ENCODE peak calls at places on chromosome 5, in four cellular contexts. P is SK-N-SH, K is endothelial cell of umbilical vein, B is adrenal gland. Z is an unnamed sample.

GRCh38 chr5:148739524-148739923 is 85.2 kb upstream of the HTR4 start:
- DNase-seq in P (no peak), B (no peak), K (peak), Z (peak)

GRCh38 chr5:32598997-32599549 is 13.7 kb downstream of the SUB1 start:
- DNase-seq in P (no peak), K (no peak), B (no peak), Z (no peak)

GRCh38 chr5:95022967-95023695 is 261.8 kb downstream of the MCTP1 start:
- DNase-seq in K (no peak), P (no peak), B (no peak), Z (peak)

GRCh38 chr5:146039420-146039819 is 66.0 kb downstream of the PLAC8L1 start:
- DNase-seq in K (no peak), B (no peak), P (no peak), Z (no peak)

GRCh38 chr5:152376871-152377270 is 28.2 kb downstream of the NMUR2 start:
- DNase-seq in K (no peak), P (no peak), B (no peak), Z (no peak)

GRCh38 chr5:87268126-87268969 is 665 bp downstream of the RASA1 start:
- DNase-seq in B (peak), K (peak), P (peak), Z (peak)

GRCh38 chr5:93789173-93790070 is 48.0 kb upstream of the POU5F2 start:
- DNase-seq in B (no peak), K (peak), P (no peak), Z (peak)

GRCh38 chr5:154227090-154227489 is 36.6 kb downstream of the GALNT10 start:
- DNase-seq in P (no peak), K (no peak), B (no peak), Z (no peak)

GRCh38 chr5:115573133-115573532 is 28.6 kb upstream of the FEM1C start:
- DNase-seq in K (peak), P (no peak), B (no peak), Z (peak)

GRCh38 chr5:166373817-166374216 is 1917.6 kb upstream of the WWC1 start:
- DNase-seq in P (no peak), B (no peak), K (no peak), Z (no peak)

GRCh38 chr5:176639981-176640380 is 7.3 kb upstream of the TSPAN17 start:
- DNase-seq in K (no peak), B (peak), P (no peak), Z (peak)

GRCh38 chr5:124742983-124743533 is 3.4 kb downstream of the ZNF608 start:
- DNase-seq in P (no peak), K (peak), B (peak), Z (peak)

GRCh38 chr5:34522599-34523381 is 133.3 kb upstream of the RAI14 start:
- DNase-seq in P (peak), B (peak), K (no peak), Z (peak)

GRCh38 chr5:98902733-98903132 is 26.1 kb downstream of the CHD1 start:
- DNase-seq in B (no peak), P (no peak), K (no peak), Z (peak)

GRCh38 chr5:2017540-2018389 is 135.0 kb upstream of the IRX4 start:
- DNase-seq in P (peak), B (no peak), K (peak), Z (no peak)

GRCh38 chr5:179255527-179256228 is 89.6 kb downstream of the ADAMTS2 start:
- DNase-seq in B (no peak), K (no peak), P (no peak), Z (no peak)

GRCh38 chr5:51382759-51383493 is at the start of gene ISL1:
- DNase-seq in P (peak), B (no peak), K (peak), Z (peak)

GRCh38 chr5:162672030-162672429 is 604.5 kb downstream of the GABRG2 start:
- DNase-seq in B (no peak), K (no peak), P (no peak), Z (no peak)

GRCh38 chr5:52692039-52692438 is 95.7 kb upstream of the ITGA1 start:
- DNase-seq in B (no peak), K (no peak), P (no peak), Z (peak)

GRCh38 chr5:176837707-176838115 is 27.4 kb downstream of the UNC5A start:
- DNase-seq in B (peak), P (no peak), K (peak), Z (peak)

GRCh38 chr5:154345255-154345952 is 100.4 kb upstream of the SAP30L start:
- DNase-seq in B (no peak), K (no peak), P (no peak), Z (no peak)

GRCh38 chr5:126122942-126123341 is 300.3 kb upstream of the GRAMD2B start:
- DNase-seq in K (no peak), P (no peak), B (no peak), Z (no peak)

GRCh38 chr5:30112842-30113241 is 1080.6 kb upstream of the CDH6 start:
- DNase-seq in K (no peak), B (no peak), P (no peak), Z (no peak)

GRCh38 chr5:3740546-3741371 is 145.1 kb downstream of the IRX1 start:
- DNase-seq in K (no peak), P (no peak), B (no peak), Z (no peak)

GRCh38 chr5:173281910-173282309 is 46.3 kb downstream of the STC2 start:
- DNase-seq in B (no peak), P (peak), K (no peak), Z (no peak)

GRCh38 chr5:176784218-176785165 is 25.9 kb upstream of the UNC5A start:
- DNase-seq in B (peak), P (no peak), K (peak), Z (peak)

GRCh38 chr5:26121343-26121742 is 917.0 kb downstream of the CDH9 start:
- DNase-seq in P (no peak), K (no peak), B (no peak), Z (no peak)
- TF ChIP-seq CTCF in P (peak), K (no peak), B (no peak), Z (no peak)

GRCh38 chr5:81748556-81748955 is 2.3 kb downstream of the SSBP2 start:
- DNase-seq in P (no peak), K (peak), B (no peak), Z (no peak)
- TF ChIP-seq CTCF in P (peak), K (no peak), B (no peak), Z (no peak)

GRCh38 chr5:133041910-133042309 is 9.9 kb upstream of the HSPA4 start:
- DNase-seq in K (no peak), B (no peak), P (no peak), Z (peak)
- TF ChIP-seq CTCF in K (no peak), B (no peak), P (peak), Z (no peak)

DNA sequence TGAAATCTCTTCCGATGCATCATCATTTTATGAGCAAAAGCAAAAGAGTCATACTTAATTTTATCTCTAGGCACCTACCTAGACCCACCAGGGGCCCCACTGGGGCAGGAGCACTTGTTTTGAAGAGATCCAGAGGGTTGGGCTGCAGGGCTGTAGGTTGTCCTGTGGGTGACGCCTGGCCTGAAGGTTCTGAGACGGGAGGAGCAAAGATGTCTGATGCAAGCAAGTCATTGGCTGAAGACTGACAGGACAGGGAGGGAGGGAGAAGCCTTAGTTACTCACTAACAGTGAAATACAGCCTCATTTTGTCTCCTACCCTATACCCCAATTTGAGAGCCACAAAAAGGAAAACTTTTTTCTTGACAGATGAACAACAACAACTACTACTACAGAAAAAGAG is 17.1 kb upstream of the C9 start:
- DNase-seq in B (no peak), P (no peak), K (no peak), Z (no peak)
- TF ChIP-seq CTCF in B (no peak), P (no peak), K (no peak), Z (no peak)

GRCh38 chr5:101943784-101944183 is 352.3 kb downstream of the SLCO4C1 start:
- DNase-seq in B (no peak), K (peak), P (no peak), Z (no peak)

GRCh38 chr5:101937041-101937440 is 359.0 kb downstream of the SLCO4C1 start:
- DNase-seq in B (no peak), K (no peak), P (no peak), Z (no peak)

DNA sequence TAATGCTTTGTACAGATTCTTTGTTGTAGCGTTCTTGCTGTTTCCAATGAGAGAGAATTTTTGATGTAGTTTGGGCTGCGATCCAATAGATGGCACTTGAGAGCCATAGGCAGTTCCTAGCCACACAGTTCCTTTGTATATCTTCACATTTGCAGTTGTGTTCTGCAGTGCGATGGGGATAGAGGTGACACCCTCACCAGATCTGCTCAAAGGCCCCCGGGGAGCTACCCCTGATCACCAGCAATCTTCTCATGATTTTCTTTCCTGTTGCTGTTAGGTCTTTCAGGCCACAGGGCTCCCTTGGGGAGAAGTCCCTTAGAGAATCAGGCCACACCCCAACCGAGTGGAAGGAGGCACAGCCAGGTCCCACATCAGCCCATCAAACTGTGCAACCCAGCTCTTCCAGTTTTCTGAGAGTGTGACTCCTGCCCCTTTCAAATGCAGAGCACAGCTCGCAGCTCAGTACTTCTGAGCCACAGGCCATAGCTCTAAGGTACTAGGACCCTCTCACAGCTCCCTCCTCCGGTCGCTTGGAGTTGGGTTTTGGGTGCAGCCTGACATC is 353.7 kb downstream of the SLCO4C1 start:
- DNase-seq in K (peak), P (peak), B (peak), Z (no peak)
- TF ChIP-seq CTCF in K (peak), P (peak), B (peak), Z (peak)

GRCh38 chr5:38734353-38734752 is 111.5 kb upstream of the OSMR start:
- DNase-seq in P (no peak), K (no peak), B (no peak), Z (no peak)
- TF ChIP-seq CTCF in P (no peak), K (no peak), B (no peak), Z (no peak)

DNA sequence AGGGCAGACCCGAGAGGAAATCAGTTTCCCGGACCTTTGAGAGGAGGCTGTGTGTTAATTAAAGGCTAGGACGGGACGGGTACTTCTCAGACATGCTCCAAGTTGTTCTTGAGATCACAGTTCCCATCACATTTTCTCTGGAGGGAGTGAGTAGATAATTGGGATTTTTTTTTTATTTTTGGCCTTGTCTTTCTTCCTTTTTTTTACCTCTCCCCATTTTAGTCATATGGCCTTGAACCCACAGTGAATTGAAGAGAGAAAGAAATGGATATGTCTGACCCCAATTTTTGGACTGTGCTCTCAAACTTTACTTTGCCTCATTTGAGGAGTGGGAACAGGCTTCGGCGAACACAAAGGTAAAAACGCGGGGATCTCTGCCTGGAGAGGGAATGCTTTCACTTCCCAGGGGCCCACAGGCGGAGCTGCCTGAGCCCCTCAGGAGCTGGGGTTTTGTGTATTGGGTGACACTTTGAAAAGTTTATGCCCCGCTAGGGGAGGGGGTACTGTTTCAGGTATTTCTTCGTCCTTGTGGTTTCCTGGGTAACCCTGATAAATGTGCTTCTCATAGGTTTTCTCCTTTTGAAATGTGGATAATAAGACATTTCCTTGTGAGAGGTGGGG is 191.8 kb downstream of the CD180 start:
- DNase-seq in P (peak), B (no peak), K (peak), Z (no peak)
- TF ChIP-seq CTCF in P (no peak), B (no peak), K (no peak), Z (no peak)

Z was measured in foreskin fibroblast.